ENCODE peak calls at places on chromosomes 2 and 18, in seven cellular contexts. T is HepG2; D is GM12878; K is CD4-positive, CD25-positive, alpha-beta regulatory T cell; S is CD8-positive, alpha-beta memory T cell; I is tibial nerve; P is adrenal gland. L is an unnamed sample.

GRCh38 chr2:390959-391358 is 103.1 kb upstream of the ALKAL2 start:
- DNase-seq in S (no peak), T (no peak), K (no peak), P (no peak), I (no peak), D (no peak), L (no peak)

GRCh38 chr2:237122214-237122666 is 36.6 kb downstream of the COPS8 start:
- DNase-seq in S (no peak), P (peak; percentile 64), T (peak; percentile 54), I (peak; percentile 42), D (no peak), K (peak; percentile 3), L (peak; percentile 25)

GRCh38 chr2:182854405-182855105 is 11.9 kb downstream of the FRZB start:
- DNase-seq in K (no peak), I (no peak), T (no peak), S (no peak), P (no peak), D (no peak), L (no peak)

GRCh38 chr2:44310287-44310686 is 35.0 kb downstream of the SLC3A1 start:
- DNase-seq in S (no peak), T (no peak), I (no peak), P (no peak), D (no peak), K (no peak), L (no peak)

GRCh38 chr18:68428026-68428425 is 286.9 kb downstream of the TMX3 start:
- DNase-seq in K (no peak), D (no peak), S (no peak), T (no peak), I (no peak), P (no peak), L (no peak)

GRCh38 chr2:157744571-157745076 is 116.0 kb upstream of the ACVR1C start:
- DNase-seq in D (no peak), T (no peak), I (no peak), S (no peak), K (no peak), P (no peak), L (no peak)

GRCh38 chr18:55494899-55495298 is 93.1 kb downstream of the TCF4 start:
- DNase-seq in D (no peak), P (no peak), T (no peak), K (no peak), S (no peak), I (no peak), L (no peak)

GRCh38 chr2:62812921-62813825 is 107.7 kb downstream of the EHBP1 start:
- DNase-seq in D (no peak), K (no peak), T (no peak), P (no peak), I (no peak), S (no peak), L (no peak)

GRCh38 chr2:12183032-12183431 is 436.6 kb downstream of the LPIN1 start:
- DNase-seq in T (no peak), K (no peak), P (no peak), I (no peak), S (no peak), D (no peak), L (no peak)

GRCh38 chr2:10335046-10335840 is 32.5 kb downstream of the HPCAL1 start:
- DNase-seq in K (no peak), T (no peak), D (no peak), I (no peak), P (no peak), S (no peak), L (no peak)

GRCh38 chr2:79782540-79782939 is 269.7 kb downstream of the CTNNA2 start:
- DNase-seq in P (no peak), S (no peak), K (no peak), I (no peak), D (no peak), T (no peak), L (no peak)

GRCh38 chr2:172947461-172947860 is 128.2 kb upstream of the MAP3K20 start:
- DNase-seq in K (no peak), P (no peak), T (no peak), S (no peak), I (no peak), D (no peak), L (no peak)
- H3K4me3 ChIP-seq in K (no peak overlapping the region), P (no peak overlapping the region), T (no peak overlapping the region), S (no peak overlapping the region), I (no peak overlapping the region), D (no peak overlapping the region), L (no peak overlapping the region)

GRCh38 chr2:151891566-151892194 is 63.5 kb upstream of the ARL5A start:
- DNase-seq in S (no peak), D (no peak), P (peak; percentile 13), K (no peak), T (peak; percentile 14), I (no peak), L (no peak)
- H3K4me3 ChIP-seq in S (no peak overlapping the region), D (no peak overlapping the region), P (peak overlapping the region; percentile 47), K (no peak overlapping the region), T (no peak overlapping the region), I (no peak overlapping the region), L (peak overlapping the region; percentile 2)

DNA sequence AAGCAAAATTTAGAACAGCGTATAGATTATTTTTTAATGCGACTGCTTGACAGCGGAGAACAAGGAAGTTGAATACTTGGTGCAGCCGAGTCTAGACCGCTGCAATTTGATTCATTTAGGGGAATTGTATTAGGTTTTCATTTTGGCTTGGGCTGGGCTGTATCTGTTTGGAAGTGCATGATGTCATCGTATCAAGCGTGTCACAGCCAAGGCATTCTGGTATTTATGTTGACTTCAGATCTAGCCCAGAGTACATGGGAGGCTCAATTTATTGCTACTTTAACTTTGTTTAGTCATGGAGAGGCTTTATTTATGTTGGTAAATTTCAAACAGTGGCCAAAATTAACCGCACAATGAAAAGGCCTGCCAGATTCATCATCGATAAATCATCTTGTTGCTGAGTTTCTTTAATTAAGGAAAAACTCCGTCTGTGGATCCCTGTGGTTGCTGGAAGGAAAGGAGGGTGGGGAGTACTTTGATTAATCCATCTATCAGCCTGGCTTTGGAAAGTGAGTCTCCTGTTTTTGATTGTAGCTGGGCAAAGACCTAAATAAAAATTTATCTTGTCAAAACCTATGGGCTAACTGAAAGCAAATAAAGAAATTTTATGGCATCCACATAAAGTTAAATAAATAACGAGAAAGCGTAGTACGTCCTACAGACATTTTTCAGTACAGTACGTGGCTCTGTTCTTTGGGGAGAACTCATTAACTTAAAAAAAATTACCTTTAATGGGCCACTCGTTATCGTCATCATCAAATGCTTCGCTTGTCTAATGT is 230.4 kb upstream of the SPRED2 start:
- DNase-seq in S (no peak), K (no peak), I (no peak), T (no peak), D (no peak), P (no peak), L (no peak)
- H3K4me3 ChIP-seq in S (no peak overlapping the region), K (no peak overlapping the region), I (no peak overlapping the region), T (no peak overlapping the region), D (no peak overlapping the region), P (no peak overlapping the region), L (no peak overlapping the region)

DNA sequence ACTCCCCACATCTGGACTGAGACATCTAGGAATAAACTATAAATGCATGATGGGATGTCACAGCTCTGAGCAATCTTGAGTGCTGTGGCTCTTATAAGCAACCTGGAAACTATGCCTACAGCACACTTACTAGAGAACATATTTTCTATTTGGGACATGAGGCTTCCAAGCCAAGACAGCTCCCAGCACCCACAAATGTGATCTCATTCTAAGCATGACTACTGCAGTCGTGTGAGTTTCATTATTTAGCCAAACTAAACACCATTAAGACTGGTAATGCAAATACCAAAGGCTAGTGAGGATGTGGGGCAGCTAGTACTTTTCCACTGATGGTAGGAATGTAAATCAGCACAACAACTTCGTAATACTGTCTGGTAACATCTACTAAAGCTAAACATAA is 72.5 kb downstream of the RTTN start:
- DNase-seq in S (no peak), K (no peak), P (peak; percentile 2), D (no peak), T (peak; percentile 10), I (no peak), L (peak; percentile 65)
- H3K4me3 ChIP-seq in S (no peak overlapping the region), K (no peak overlapping the region), P (no peak overlapping the region), D (no peak overlapping the region), T (no peak overlapping the region), I (no peak overlapping the region), L (no peak overlapping the region)

GRCh38 chr2:211371465-211371864 is 815.1 kb downstream of the CPS1 start:
- DNase-seq in T (no peak), D (no peak), K (no peak), S (no peak), P (no peak), I (no peak), L (no peak)
- H3K4me3 ChIP-seq in T (no peak overlapping the region), D (no peak overlapping the region), K (no peak overlapping the region), S (no peak overlapping the region), P (no peak overlapping the region), I (no peak overlapping the region), L (no peak overlapping the region)

GRCh38 chr2:231190531-231191197 is 7.8 kb upstream of the ARMC9 start:
- DNase-seq in I (no peak), D (no peak), K (no peak), T (no peak), P (peak; percentile 79), S (no peak), L (no peak)
- H3K4me3 ChIP-seq in I (peak overlapping the region; percentile 50), D (no peak overlapping the region), K (no peak overlapping the region), T (peak overlapping the region; percentile 72), P (peak overlapping the region; percentile 38), S (no peak overlapping the region), L (no peak overlapping the region)

GRCh38 chr18:76592096-76592495 is 97.1 kb upstream of the ZNF516 start:
- DNase-seq in T (no peak), D (no peak), S (no peak), I (no peak), K (no peak), P (no peak), L (no peak)

GRCh38 chr18:76589866-76590265 is 94.8 kb upstream of the ZNF516 start:
- DNase-seq in T (no peak), D (no peak), S (no peak), K (no peak), P (no peak), I (no peak), L (no peak)

GRCh38 chr18:76587147-76587885 is 92.3 kb upstream of the ZNF516 start:
- DNase-seq in P (no peak), D (no peak), I (no peak), T (no peak), K (no peak), S (no peak), L (no peak)

GRCh38 chr18:76589309-76589708 is 94.3 kb upstream of the ZNF516 start:
- DNase-seq in I (no peak), D (no peak), S (no peak), K (no peak), T (no peak), P (no peak), L (no peak)

GRCh38 chr18:76588591-76589303 is 93.7 kb upstream of the ZNF516 start:
- DNase-seq in T (no peak), D (no peak), S (no peak), P (peak; percentile 56), K (no peak), I (no peak), L (no peak)
- H3K4me3 ChIP-seq in T (no peak overlapping the region), D (no peak overlapping the region), S (no peak overlapping the region), P (peak overlapping the region; percentile 55), K (no peak overlapping the region), I (peak overlapping the region; percentile 46), L (peak overlapping the region; percentile 35)

GRCh38 chr2:66929632-66930385 is 467.3 kb upstream of the ETAA1 start:
- DNase-seq in D (no peak), T (no peak), S (no peak), I (no peak), K (no peak), P (peak; percentile 94), L (no peak)
- H3K4me3 ChIP-seq in D (no peak overlapping the region), T (no peak overlapping the region), S (no peak overlapping the region), I (no peak overlapping the region), K (no peak overlapping the region), P (no peak overlapping the region), L (no peak overlapping the region)